ENCODE peak calls at places on chromosomes 7 and 10, in seven cellular contexts. K is glutamatergic neuron, O is neural crest cell, G is BJ, C is HCT116, R is HFFc6, Y is kidney. N is an unnamed sample.

GRCh38 chr10:47164126-47164799 is 135.7 kb upstream of the GDF10 start:
- DNase-seq in C (no peak), R (peak; percentile 87), Y (no peak), O (no peak), K (no peak), G (no peak), N (no peak)

GRCh38 chr7:21251166-21251806 is 176.6 kb upstream of the SP4 start:
- DNase-seq in O (no peak), C (no peak), Y (no peak), R (no peak), K (no peak), G (no peak), N (no peak)

GRCh38 chr7:18663321-18663720 is 167.8 kb downstream of the HDAC9 start:
- DNase-seq in G (no peak), K (no peak), Y (no peak), C (no peak), R (no peak), O (no peak), N (no peak)

GRCh38 chr10:36882781-36883180 is 242.6 kb upstream of the ANKRD30A start:
- DNase-seq in C (no peak), R (no peak), K (no peak), G (no peak), O (no peak), Y (no peak), N (no peak)

GRCh38 chr10:29470355-29470705 is 164.4 kb downstream of the SVIL start:
- DNase-seq in O (peak; percentile 27), C (no peak), R (no peak), K (peak; percentile 77), Y (no peak), G (no peak), N (no peak)

GRCh38 chr10:99619090-99619800 is 994 bp downstream of the SLC25A28 start:
- DNase-seq in R (no peak), O (no peak), K (no peak), G (no peak), C (no peak), Y (no peak), N (no peak)

GRCh38 chr7:128831178-128831993 is 1.2 kb downstream of the FLNC start:
- DNase-seq in G (no peak), R (no peak), O (peak; percentile 32), C (no peak), Y (peak; percentile 70), K (peak; percentile 89), N (no peak)

GRCh38 chr10:132793871-132794849 is 8.2 kb upstream of the NKX6-2 start:
- DNase-seq in G (no peak), Y (no peak), O (no peak), K (peak; percentile 79), C (no peak), R (no peak), N (no peak)

GRCh38 chr7:94414481-94414880 is 19.8 kb downstream of the COL1A2 start:
- DNase-seq in K (no peak), Y (no peak), G (no peak), O (no peak), C (no peak), R (peak; percentile 75), N (no peak)

GRCh38 chr7:90587766-90588165 is 8.4 kb upstream of the CDK14 start:
- DNase-seq in Y (no peak), K (no peak), C (no peak), R (no peak), O (no peak), G (no peak), N (no peak)

GRCh38 chr10:90813592-90814365 is 44.1 kb downstream of the HTR7 start:
- DNase-seq in O (no peak), R (no peak), Y (no peak), K (no peak), C (no peak), G (no peak), N (no peak)

GRCh38 chr7:668139-668871 is 58.2 kb upstream of the DNAAF5 start:
- DNase-seq in O (no peak), Y (peak; percentile 63), R (peak; percentile 69), C (no peak), G (peak; percentile 62), K (no peak), N (no peak)

GRCh38 chr7:12771378-12771877 is 84.0 kb downstream of the ARL4A start:
- DNase-seq in O (peak; percentile 28), Y (no peak), C (no peak), G (no peak), K (peak; percentile 52), R (peak; percentile 6), N (no peak)

GRCh38 chr7:142760071-142760642 is 10.6 kb upstream of the PRSS2 start:
- DNase-seq in G (no peak), O (no peak), Y (no peak), C (no peak), R (no peak), K (no peak), N (no peak)

GRCh38 chr7:74480861-74481417 is 27.2 kb downstream of the GTF2IRD1 start:
- DNase-seq in C (no peak), O (no peak), R (peak; percentile 70), K (no peak), G (peak; percentile 41), Y (peak; percentile 87), N (peak; percentile 57)

DNA sequence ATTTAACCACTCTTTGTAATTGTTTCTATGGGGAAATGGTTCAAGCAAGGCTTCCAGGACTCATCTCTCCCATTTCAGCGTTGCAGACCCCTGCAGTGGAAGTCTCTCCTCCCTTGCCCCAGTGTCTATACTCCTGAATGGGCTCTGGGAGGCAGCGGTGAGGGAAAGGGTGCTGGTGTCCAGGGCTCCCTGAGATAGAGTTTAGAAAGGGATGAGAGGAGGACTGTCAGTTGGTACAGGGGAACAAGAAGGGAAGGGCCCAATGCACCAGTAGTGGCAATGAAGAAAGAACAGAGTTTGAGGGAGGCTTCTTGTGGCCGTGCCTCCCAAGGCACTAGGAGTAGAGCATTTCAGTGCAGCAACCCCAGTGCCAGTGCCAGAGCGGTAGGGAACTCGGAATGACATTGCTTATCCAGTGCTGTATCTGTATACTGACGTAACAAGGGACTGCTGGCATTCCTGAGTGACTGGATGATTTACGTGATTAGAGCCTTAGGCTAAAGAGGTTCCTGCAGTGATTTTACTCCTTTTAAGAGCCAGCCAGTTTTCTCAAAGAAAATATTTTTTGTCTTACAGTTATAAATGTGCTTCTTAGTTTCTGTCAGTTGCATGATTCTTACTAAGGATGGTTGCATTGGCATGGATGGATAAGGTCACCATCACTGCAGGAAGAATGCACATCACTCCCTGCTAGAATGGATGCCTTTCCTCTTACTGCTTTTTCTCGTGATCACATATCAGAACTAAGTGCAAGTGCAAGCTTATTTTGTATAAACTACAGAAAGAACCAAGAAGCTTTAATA is 28.0 kb downstream of the PRPF18 start:
- DNase-seq in Y (no peak), G (peak; percentile 69), C (no peak), R (peak; percentile 94), K (peak; percentile 30), O (no peak), N (no peak)
- TF ChIP-seq CTCF in Y (no peak), G (peak; percentile 21), C (no peak), R (peak; percentile 34), K (no peak), O (peak; percentile 15), N (no peak)

GRCh38 chr10:94496010-94496409 is 49.6 kb upstream of the HELLS start:
- DNase-seq in K (no peak), R (peak; percentile 2), Y (no peak), O (no peak), G (no peak), C (no peak), N (no peak)

GRCh38 chr10:94496646-94497045 is 48.9 kb upstream of the HELLS start:
- DNase-seq in K (no peak), Y (no peak), O (no peak), C (no peak), G (no peak), R (no peak), N (no peak)

GRCh38 chr10:94500063-94500462 is 45.5 kb upstream of the HELLS start:
- DNase-seq in R (peak; percentile 5), O (no peak), G (no peak), C (no peak), Y (no peak), K (no peak), N (no peak)
- TF ChIP-seq CTCF in R (peak; percentile 73), O (peak; percentile 53), G (peak; percentile 46), C (peak; percentile 8), Y (peak; percentile 9), K (peak; percentile 24), N (no peak)

DNA sequence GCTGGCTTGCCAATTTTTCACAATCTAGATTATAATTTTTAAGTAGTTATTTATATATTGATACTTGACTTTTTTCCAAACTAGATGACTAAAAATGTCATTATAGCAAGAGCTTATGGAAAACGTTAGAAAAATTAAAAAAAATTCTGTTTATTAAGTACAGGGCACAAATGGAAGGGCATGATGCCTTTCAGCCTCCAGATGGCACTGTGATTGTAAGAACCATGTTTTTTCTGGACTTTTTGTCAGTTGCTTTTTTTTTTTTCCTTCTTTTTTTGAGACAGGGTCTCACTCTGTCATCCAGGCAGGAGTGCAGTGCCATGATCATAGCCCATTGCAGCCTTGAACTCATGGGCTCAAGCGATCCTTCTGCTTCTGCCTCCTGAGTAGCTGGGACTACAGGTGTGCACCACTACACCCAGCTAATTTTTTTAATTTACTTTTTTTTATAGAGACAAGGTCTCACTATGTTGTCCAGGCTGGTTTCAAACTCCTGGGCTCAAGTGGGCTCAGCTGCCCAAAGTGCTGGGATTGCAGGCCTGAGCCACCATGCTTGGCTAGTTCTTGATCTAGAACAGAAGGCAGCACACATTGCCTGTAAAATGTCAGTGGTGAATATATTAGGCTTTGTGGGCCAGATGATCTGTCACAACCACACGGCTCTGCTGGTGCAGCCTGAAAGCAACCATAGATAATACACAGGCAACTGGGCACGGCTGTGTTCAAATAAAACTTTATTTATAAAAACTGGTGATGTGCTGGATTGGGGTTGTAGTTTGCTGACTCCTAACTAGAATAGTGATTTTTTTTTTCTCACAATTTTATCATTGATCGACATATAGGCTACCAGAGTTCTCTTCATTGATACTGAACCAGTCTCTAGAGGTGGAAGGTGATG is 27.4 kb downstream of the UCMA start:
- DNase-seq in Y (no peak), K (no peak), G (no peak), O (no peak), C (peak; percentile 13), R (peak; percentile 29), N (no peak)
- TF ChIP-seq CTCF in Y (peak; percentile 22), K (peak; percentile 43), G (peak; percentile 57), O (peak; percentile 64), C (no peak), R (peak; percentile 83), N (peak; percentile 26)

GRCh38 chr10:118775478-118775877 is 20.7 kb upstream of the CACUL1 start:
- DNase-seq in Y (no peak), C (no peak), R (no peak), K (no peak), G (no peak), O (no peak), N (no peak)
- TF ChIP-seq CTCF in Y (no peak), C (peak; percentile 32), R (peak; percentile 62), K (no peak), G (no peak), O (peak; percentile 24), N (peak; percentile 24)